ENCODE peak calls at places on chromosomes 2 and 18, in four cellular contexts. M is GM12878, F is K562, R is HepG2. Q is an unnamed sample.

GRCh38 chr2:178530625-178531142 is 50.4 kb downstream of the PLEKHA3 start:
- DNase-seq in M (peak), F (no peak), R (no peak), Q (no peak)

GRCh38 chr2:146094185-146094584 is 1574.3 kb upstream of the ZEB2 start:
- DNase-seq in M (no peak), F (no peak), R (no peak), Q (no peak)

GRCh38 chr2:16055848-16056580 is 115.7 kb downstream of the MYCN start:
- DNase-seq in M (peak), F (no peak), R (no peak), Q (no peak)

GRCh38 chr2:111022630-111023029 is 98.1 kb upstream of the BCL2L11 start:
- DNase-seq in M (no peak), F (no peak), R (no peak), Q (no peak)

GRCh38 chr2:85873679-85874078 is 15.1 kb downstream of the ST3GAL5 start:
- DNase-seq in M (no peak), F (peak), R (no peak), Q (no peak)

GRCh38 chr2:240595381-240596079 is 9.0 kb downstream of the CAPN10 start:
- DNase-seq in M (no peak), F (peak), R (peak), Q (peak)

GRCh38 chr2:179428659-179429058 is 164.0 kb upstream of the SESTD1 start:
- DNase-seq in M (no peak), F (no peak), R (no peak), Q (no peak)

GRCh38 chr18:70559446-70559845 is 270.6 kb downstream of the SOCS6 start:
- DNase-seq in M (no peak), F (no peak), R (no peak), Q (no peak)

GRCh38 chr2:181752301-181752700 is 72.0 kb upstream of the NEUROD1 start:
- DNase-seq in M (no peak), F (no peak), R (peak), Q (no peak)

GRCh38 chr2:95015261-95015918 is 10.1 kb upstream of the MAL start:
- DNase-seq in M (no peak), F (no peak), R (no peak), Q (no peak)

GRCh38 chr2:177625744-177626655 is 233.4 kb downstream of the AGPS start:
- DNase-seq in M (no peak), F (peak), R (no peak), Q (no peak)

GRCh38 chr18:61273533-61273932 is 59.7 kb upstream of the CDH20 start:
- DNase-seq in M (no peak), F (no peak), R (no peak), Q (no peak)

GRCh38 chr2:101781730-101782426 is 84.4 kb downstream of the MAP4K4 start:
- DNase-seq in M (no peak), F (no peak), R (no peak), Q (no peak)

GRCh38 chr2:224449212-224450147 is 47.6 kb upstream of the FAM124B start:
- DNase-seq in M (no peak), F (peak), R (peak), Q (no peak)

GRCh38 chr18:23580677-23581367 is 5.5 kb downstream of the NPC1 start:
- DNase-seq in M (no peak), F (no peak), R (no peak), Q (no peak)

GRCh38 chr2:30463535-30463934 is 16.5 kb downstream of the LCLAT1 start:
- DNase-seq in M (no peak), F (no peak), R (no peak), Q (no peak)

GRCh38 chr2:231926761-231927565 is 767 bp upstream of the NPPC start:
- DNase-seq in M (no peak), F (no peak), R (no peak), Q (no peak)

DNA sequence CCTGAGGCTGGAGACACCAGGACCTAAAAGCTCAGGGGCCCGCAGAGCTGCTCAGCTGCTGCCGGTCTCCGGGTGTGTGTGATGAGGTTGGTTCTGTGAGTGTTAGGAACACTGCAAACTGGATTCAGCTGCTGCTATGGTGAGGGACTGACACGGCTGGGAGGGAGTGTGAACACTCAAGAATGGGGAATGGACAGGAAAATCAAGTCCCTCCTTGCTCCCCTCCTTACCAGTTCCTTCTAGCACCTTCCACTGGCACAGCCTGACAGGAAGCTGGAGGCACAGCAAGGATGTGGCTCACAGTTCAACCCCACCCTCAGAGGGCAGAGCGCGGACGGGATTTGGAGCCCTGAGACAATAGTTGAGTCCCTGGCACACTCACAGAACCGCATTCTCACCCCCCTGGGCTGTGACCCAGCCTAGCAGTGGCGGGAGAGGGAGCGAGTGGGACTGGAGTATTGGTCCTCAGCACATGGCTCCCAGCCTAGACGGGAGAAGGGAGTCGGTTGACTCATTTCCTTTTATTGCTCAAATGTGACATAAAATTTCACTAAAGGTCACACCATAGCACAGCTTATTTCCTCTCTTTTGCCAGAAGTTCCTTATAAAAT is 42.5 kb downstream of the LRRC30 start:
- DNase-seq in M (no peak), F (no peak), R (no peak), Q (no peak)
- TF ChIP-seq TARDBP in M (no peak), F (no peak), R (no peak), Q (no peak)

GRCh38 chr18:14221689-14222088 is 89.5 kb upstream of the ZNF519 start:
- DNase-seq in M (no peak), F (peak), R (no peak), Q (peak)
- TF ChIP-seq FOXM1 in M (no peak), F (no peak), R (no peak), Q (no peak)

DNA sequence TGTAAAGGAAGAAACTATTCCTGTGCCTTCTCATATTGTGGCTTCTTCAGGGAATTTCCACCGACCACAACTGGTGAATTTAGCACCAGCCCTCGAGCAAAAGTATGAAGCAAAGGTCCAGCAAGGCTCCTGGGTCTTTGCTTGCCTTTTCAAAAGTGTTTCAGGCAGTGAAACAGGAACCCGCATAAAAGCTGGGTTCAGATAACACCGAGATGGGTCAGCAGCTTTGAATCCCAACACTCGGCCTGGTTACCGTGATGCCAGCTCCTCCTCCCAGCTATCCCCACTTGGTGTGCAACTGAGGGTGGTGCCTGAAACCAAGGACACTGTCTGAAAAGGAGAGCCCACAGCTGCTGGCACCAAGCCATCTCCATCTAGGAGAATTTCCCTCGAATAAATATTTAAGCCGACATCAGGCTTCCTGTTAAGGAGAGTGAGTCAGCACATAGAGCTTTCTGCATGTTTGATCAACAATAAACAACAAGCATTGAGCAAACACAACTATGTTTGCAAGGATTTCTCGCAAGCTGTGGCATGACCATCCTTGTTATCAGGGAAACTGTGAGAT is 69.5 kb downstream of the ANTXR1 start:
- DNase-seq in M (no peak), F (no peak), R (peak), Q (no peak)
- TF ChIP-seq TARDBP in M (no peak), F (no peak), R (peak), Q (no peak)

GRCh38 chr18:13416848-13417247 is 198.3 kb downstream of the LDLRAD4 start:
- DNase-seq in M (no peak), F (no peak), R (peak), Q (no peak)

GRCh38 chr18:13415736-13416135 is 197.2 kb downstream of the LDLRAD4 start:
- DNase-seq in M (no peak), F (no peak), R (no peak), Q (no peak)

GRCh38 chr18:13418013-13418710 is 199.6 kb downstream of the LDLRAD4 start:
- DNase-seq in M (no peak), F (no peak), R (peak), Q (no peak)

GRCh38 chr18:13414542-13414941 is 196.0 kb downstream of the LDLRAD4 start:
- DNase-seq in M (no peak), F (no peak), R (no peak), Q (no peak)

DNA sequence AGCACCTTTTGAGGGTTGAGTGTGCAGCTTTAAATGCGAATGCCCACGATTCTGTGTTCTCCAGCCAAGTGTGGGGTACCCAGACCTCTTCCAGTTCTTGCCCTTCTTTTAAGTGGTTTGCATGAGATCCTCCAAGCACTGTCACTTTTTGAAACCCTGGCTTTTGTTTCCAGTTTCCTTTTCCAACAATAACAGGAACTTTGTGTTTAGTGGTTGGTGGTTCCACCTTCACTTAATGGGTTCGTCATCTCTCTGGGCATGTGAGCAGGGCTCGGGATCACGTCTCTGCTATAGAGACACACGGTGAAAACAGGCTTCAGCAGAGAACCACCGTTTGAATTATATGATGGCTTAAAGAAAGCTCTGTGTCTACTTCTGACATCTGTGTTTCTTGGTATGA is 197.6 kb downstream of the LDLRAD4 start:
- DNase-seq in M (no peak), F (no peak), R (no peak), Q (no peak)
- TF ChIP-seq FOXM1 in M (no peak), F (no peak), R (no peak), Q (no peak)

GRCh38 chr2:233173115-233173514 is 78.4 kb upstream of the ATG16L1 start:
- DNase-seq in M (no peak), F (no peak), R (no peak), Q (no peak)
- TF ChIP-seq TARDBP in M (no peak), F (no peak), R (no peak), Q (no peak)

GRCh38 chr2:200624660-200625059 is 38.8 kb downstream of the AOX1 start:
- DNase-seq in M (no peak), F (no peak), R (peak), Q (no peak)
- TF ChIP-seq FOXM1 in M (no peak), F (no peak), R (no peak), Q (no peak)

Q was measured in HEK293T.